ENCODE peak calls at places on chromosomes 3 and 15, in four cellular contexts. J, E, F and M are unnamed samples.
A peak's percentile ranks its signal among the peaks of the same experiment; 100 is the strongest.

GRCh38 chr3:172231318-172231901 is 192.0 kb downstream of the FNDC3B start:
- DNase-seq in J (no peak), E (no peak), F (no peak), M (no peak)

GRCh38 chr3:124597979-124598378 is 132.3 kb upstream of the UMPS start:
- DNase-seq in J (no peak), E (no peak), F (no peak), M (no peak)

GRCh38 chr3:115092220-115092791 is 54.8 kb downstream of the ZBTB20 start:
- DNase-seq in J (peak; percentile 38), E (peak; percentile 67), F (peak; percentile 76), M (peak; percentile 71)

GRCh38 chr3:161420746-161421145 is 49.4 kb upstream of the SPTSSB start:
- DNase-seq in J (no peak), E (peak; percentile 64), F (no peak), M (no peak)

GRCh38 chr15:94460624-94461023 is 229.3 kb downstream of the MCTP2 start:
- DNase-seq in J (no peak), E (no peak), F (no peak), M (no peak)

GRCh38 chr15:51266548-51266947 is 71.8 kb downstream of the CYP19A1 start:
- DNase-seq in J (no peak), E (no peak), F (no peak), M (no peak)

GRCh38 chr3:113242091-113242581 is 30.8 kb downstream of the BOC start:
- DNase-seq in J (no peak), E (no peak), F (no peak), M (no peak)

GRCh38 chr15:94231728-94232086 is 346 bp downstream of the MCTP2 start:
- DNase-seq in J (no peak), E (no peak), F (no peak), M (no peak)

GRCh38 chr3:23094412-23094811 is 108.7 kb upstream of the UBE2E2 start:
- DNase-seq in J (no peak), E (no peak), F (no peak), M (no peak)

GRCh38 chr3:73499787-73500186 is 125.0 kb downstream of the PDZRN3 start:
- DNase-seq in J (no peak), E (no peak), F (no peak), M (no peak)

GRCh38 chr15:94298359-94298758 is 67.0 kb downstream of the MCTP2 start:
- DNase-seq in J (no peak), E (no peak), F (no peak), M (no peak)

GRCh38 chr15:27681038-27681437 is 418.1 kb downstream of the OCA2 start:
- DNase-seq in J (no peak), E (no peak), F (no peak), M (no peak)

GRCh38 chr15:57591822-57592367 is at the start of gene MYZAP:
- DNase-seq in J (peak; percentile 84), E (peak; percentile 66), F (peak; percentile 71), M (peak; percentile 86)

GRCh38 chr3:188021041-188021440 is 132.9 kb upstream of the LPP start:
- DNase-seq in J (no peak), E (no peak), F (no peak), M (no peak)

GRCh38 chr15:90479656-90480055 is 50.1 kb upstream of the CRTC3 start:
- DNase-seq in J (no peak), E (no peak), F (no peak), M (no peak)

GRCh38 chr15:65089206-65089824 is 12.8 kb downstream of the KBTBD13 start:
- DNase-seq in J (no peak), E (peak; percentile 90), F (no peak), M (no peak)

GRCh38 chr15:80945605-80946004 is 44.0 kb downstream of the MESD start:
- DNase-seq in J (no peak), E (no peak), F (no peak), M (no peak)

GRCh38 chr15:66386204-66387123 is at the start of gene MAP2K1:
- DNase-seq in J (peak; percentile 97), E (peak; percentile 99), F (peak; percentile 98), M (peak; percentile 99)
- TF ChIP-seq POLR2A in J (peak; percentile 70), E (peak; percentile 88), F (no peak), M (peak; percentile 63)

GRCh38 chr15:66780172-66780972 is 78.3 kb downstream of the SMAD6 start:
- DNase-seq in J (peak; percentile 61), E (no peak), F (no peak), M (no peak)

GRCh38 chr15:66783327-66784124 is 81.5 kb downstream of the SMAD6 start:
- DNase-seq in J (no peak), E (no peak), F (no peak), M (no peak)

GRCh38 chr15:66782785-66783184 is 80.7 kb downstream of the SMAD6 start:
- DNase-seq in J (no peak), E (no peak), F (no peak), M (no peak)

GRCh38 chr15:66779331-66780009 is 77.4 kb downstream of the SMAD6 start:
- DNase-seq in J (no peak), E (peak; percentile 70), F (no peak), M (peak; percentile 36)

DNA sequence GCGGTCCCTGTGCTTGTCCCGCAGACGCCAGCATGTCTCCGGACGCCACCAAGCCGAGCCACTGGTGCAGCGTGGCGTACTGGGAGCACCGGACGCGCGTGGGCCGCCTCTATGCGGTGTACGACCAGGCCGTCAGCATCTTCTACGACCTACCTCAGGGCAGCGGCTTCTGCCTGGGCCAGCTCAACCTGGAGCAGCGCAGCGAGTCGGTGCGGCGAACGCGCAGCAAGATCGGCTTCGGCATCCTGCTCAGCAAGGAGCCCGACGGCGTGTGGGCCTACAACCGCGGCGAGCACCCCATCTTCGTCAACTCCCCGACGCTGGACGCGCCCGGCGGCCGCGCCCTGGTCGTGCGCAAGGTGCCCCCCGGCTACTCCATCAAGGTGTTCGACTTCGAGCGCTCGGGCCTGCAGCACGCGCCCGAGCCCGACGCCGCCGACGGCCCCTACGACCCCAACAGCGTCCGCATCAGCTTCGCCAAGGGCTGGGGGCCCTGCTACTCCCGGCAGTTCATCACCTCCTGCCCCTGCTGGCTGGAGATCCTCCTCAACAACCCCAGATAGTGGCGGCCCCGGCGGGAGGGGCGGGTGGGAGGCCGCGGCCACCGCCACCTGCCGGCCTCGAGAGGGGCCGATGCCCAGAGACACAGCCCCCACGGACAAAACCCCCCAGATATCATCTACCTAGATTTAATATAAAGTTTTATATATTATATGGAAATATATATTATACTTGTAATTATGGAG is 79.1 kb downstream of the SMAD6 start:
- DNase-seq in J (no peak), E (no peak), F (no peak), M (no peak)
- H3K4me1 ChIP-seq in J (peaks cover 55% of the 10 kb centered on the region), E (peaks cover 12% of the 10 kb centered on the region), F (peaks cover 2% of the 10 kb centered on the region), M (no peaks in the 10 kb centered on the region)

DNA sequence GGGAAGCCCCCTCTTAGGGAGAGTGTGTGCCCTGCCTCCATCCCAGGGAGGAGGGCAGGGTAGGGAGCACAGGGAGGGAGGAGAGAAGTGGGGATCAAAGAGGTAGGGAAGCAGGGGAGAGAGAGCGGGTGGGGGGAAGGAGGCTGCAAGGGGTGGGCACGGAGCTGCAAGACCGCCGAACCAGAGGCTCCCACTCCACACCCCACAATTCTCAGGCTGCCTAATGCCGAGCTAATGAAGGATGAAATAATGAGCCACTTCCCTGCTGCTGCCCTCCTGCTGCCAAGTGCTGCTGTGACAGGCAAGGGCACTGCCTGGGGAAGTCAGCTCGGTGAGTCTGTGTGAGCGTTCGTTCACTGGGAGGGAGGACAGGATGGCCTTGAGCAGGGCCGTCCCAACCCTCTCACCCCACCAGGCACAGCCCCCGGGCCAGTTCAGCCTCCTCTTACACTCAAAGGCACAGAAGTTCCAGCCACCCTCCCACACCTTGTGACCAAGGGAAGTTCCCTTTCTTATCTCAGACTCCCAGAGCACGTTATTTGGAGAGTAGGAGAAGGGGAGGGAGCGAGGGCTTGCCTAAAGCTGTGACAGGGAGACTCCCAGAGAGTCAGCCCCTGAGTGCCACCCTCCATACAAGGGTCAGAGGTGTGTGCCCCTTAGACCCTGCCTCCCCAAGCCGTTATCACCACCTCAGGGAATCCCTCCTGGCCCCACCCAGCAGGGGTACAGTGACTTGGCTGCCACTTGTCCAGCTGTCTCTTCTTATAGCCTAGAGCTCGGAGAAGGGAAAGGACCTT is 12.4 kb downstream of the GLYCTK start:
- DNase-seq in J (no peak), E (peak; percentile 67), F (no peak), M (no peak)
- TF ChIP-seq POLR2A in J (no peak), E (no peak), F (no peak), M (no peak)

DNA sequence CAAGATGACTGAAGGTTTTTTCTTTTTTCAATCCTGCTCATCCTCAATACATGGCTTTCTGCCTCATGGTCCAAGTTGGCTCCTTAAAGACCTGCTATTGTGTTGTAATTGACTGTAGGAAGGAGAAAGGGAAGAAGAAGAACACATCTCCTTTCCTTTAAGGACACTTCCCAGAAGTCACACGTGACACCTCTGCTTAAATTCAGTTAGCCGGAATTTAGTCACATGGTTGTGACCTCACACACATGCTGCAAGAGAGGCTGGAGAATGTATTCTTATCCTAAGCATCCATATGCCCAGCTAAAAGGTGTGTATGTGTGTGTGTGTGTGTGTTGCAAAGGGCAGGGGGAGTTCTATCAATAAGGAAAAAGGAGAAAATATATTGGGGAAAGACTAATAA is 185.8 kb upstream of the IL12A start:
- DNase-seq in J (no peak), E (no peak), F (no peak), M (no peak)
- H3K4me1 ChIP-seq in J (peaks cover 29% of the 10 kb centered on the region), E (peaks cover 16% of the 10 kb centered on the region), F (peaks cover 35% of the 10 kb centered on the region), M (peaks cover 4% of the 10 kb centered on the region)

GRCh38 chr15:45457641-45458539 is 64.7 kb downstream of the SLC30A4 start:
- DNase-seq in J (peak; percentile 41), E (no peak), F (peak; percentile 79), M (no peak)

GRCh38 chr15:45457215-45457614 is 65.3 kb downstream of the SLC30A4 start:
- DNase-seq in J (no peak), E (no peak), F (no peak), M (no peak)

GRCh38 chr15:45454825-45455224 is 67.7 kb downstream of the SLC30A4 start:
- DNase-seq in J (peak; percentile 59), E (peak; percentile 74), F (peak; percentile 67), M (peak; percentile 92)

GRCh38 chr15:45458746-45459403 is 63.7 kb downstream of the SLC30A4 start:
- DNase-seq in J (no peak), E (no peak), F (peak; percentile 74), M (peak; percentile 87)

GRCh38 chr15:45456212-45457106 is 66.1 kb downstream of the SLC30A4 start:
- DNase-seq in J (peak; percentile 89), E (no peak), F (peak; percentile 82), M (peak; percentile 83)
- TF ChIP-seq POLR2A in J (no peak), E (no peak), F (no peak), M (no peak)

GRCh38 chr15:68802373-68802772 is 18.3 kb downstream of the ANP32A start:
- DNase-seq in J (no peak), E (no peak), F (peak; percentile 29), M (no peak)
- H3K4me1 ChIP-seq in J (peaks cover 6% of the 10 kb centered on the region), E (peaks cover 17% of the 10 kb centered on the region), F (peaks cover 46% of the 10 kb centered on the region), M (peaks cover 70% of the 10 kb centered on the region)

DNA sequence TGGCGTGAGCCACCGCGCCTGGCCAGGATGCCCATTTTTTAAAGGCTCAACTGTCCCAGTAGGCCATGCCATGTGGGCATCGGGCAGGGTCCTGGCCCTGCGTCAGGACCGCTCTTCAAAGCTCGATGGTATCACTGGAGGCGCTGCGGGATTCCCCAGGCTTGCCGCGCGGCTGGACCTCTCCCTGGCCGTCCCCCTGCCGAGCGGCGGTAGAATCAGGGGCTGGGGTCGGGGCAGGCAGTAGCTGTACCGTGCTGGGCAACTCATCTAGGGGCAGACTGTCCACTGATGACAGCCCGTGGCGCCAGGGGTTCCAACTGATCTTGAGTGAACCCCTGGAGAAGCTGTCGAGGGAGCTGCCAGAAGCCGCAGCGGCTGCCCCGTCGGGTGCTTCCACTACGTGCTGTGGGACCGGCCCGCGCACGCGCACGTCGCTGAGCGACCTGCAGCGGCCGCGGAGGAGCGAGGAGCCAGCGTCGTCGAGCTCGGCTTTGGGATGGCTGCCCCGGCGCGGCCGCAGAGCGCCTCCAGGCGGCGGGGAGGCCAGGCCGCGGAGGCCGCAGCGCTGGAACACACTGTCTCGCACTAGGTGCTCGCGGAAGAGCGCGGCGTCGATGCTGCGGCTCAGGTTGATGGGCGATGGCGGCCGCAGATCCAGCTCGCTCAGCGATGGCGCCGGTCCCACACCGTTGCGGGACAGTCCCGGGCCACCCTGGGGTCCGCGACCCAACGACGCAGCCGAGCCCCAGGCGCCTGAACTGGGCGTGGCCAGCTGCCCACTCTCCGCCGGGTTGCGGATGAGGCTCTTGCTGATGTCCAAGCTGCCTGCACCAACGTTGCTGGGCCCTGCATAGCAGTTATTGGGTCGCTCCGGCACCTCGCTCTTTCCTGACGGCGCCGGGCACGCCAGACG is 5.8 kb downstream of the PRRT3 start:
- DNase-seq in J (peak; percentile 89), E (peak; percentile 90), F (peak; percentile 92), M (peak; percentile 96)
- TF ChIP-seq POLR2A in J (peak; percentile 70), E (peak; percentile 51), F (no peak), M (no peak)